ENCODE peak calls at places on chromosomes 12 and 14, in ten cellular contexts. V, C, Y, H, L, D, M, U, F and K are unnamed samples.

GRCh38 chr12:106249411-106250135 is 1.8 kb upstream of the CKAP4 start:
- DNase-seq in D (no peak), Y (no peak), U (no peak), L (no peak), C (no peak), V (no peak), M (peak), F (no peak), H (no peak), K (peak)

GRCh38 chr12:6962285-6963015 is 8.0 kb downstream of the PHB2 start:
- DNase-seq in Y (no peak), U (peak), M (no peak), F (no peak), V (no peak), H (no peak), D (no peak), L (no peak), C (no peak), K (no peak)

GRCh38 chr12:19198272-19198671 is 68.7 kb downstream of the PLEKHA5 start:
- DNase-seq in U (no peak), L (peak), C (no peak), F (peak), Y (no peak), V (no peak), M (no peak), H (no peak), D (no peak), K (no peak)

GRCh38 chr14:60958146-60958545 is 22.7 kb downstream of the TRMT5 start:
- DNase-seq in M (no peak), Y (no peak), D (no peak), V (no peak), C (no peak), F (peak), U (no peak), L (no peak), H (no peak), K (no peak)

GRCh38 chr12:108129017-108129812 is at the start of gene WSCD2:
- DNase-seq in D (no peak), F (peak), L (no peak), V (peak), M (peak), U (peak), H (no peak), C (peak), Y (peak), K (no peak)

GRCh38 chr12:97943359-97943758 is 480.8 kb downstream of the RMST start:
- DNase-seq in V (no peak), F (no peak), Y (no peak), L (no peak), M (no peak), D (no peak), H (no peak), U (no peak), C (no peak), K (no peak)

GRCh38 chr12:107404981-107405380 is 280.6 kb upstream of the PWP1 start:
- DNase-seq in H (no peak), C (peak), M (no peak), Y (no peak), L (peak), V (peak), F (peak), D (no peak), U (peak), K (peak)

GRCh38 chr12:110010853-110011835 is 11.9 kb downstream of the ANKRD13A start:
- DNase-seq in D (no peak), Y (no peak), U (no peak), M (no peak), L (no peak), H (no peak), F (no peak), C (no peak), V (no peak), K (peak)

GRCh38 chr12:94123127-94123526 is 25.2 kb upstream of the PLXNC1 start:
- DNase-seq in L (no peak), U (no peak), C (no peak), H (no peak), M (no peak), D (no peak), V (peak), F (no peak), Y (no peak), K (no peak)

GRCh38 chr12:106976013-106976658 is 10.8 kb downstream of the MTERF2 start:
- DNase-seq in L (peak), D (no peak), F (peak), M (no peak), H (no peak), Y (no peak), V (no peak), U (no peak), C (no peak), K (no peak)

GRCh38 chr12:109910969-109911348 is 10.9 kb downstream of the TCHP start:
- DNase-seq in V (peak), D (no peak), M (no peak), C (peak), Y (peak), U (no peak), L (peak), H (no peak), F (peak), K (no peak)

GRCh38 chr12:57476162-57476992 is 3.3 kb downstream of the ARHGAP9 start:
- DNase-seq in L (no peak), H (peak), Y (no peak), F (no peak), M (peak), V (peak), U (no peak), D (no peak), C (peak), K (peak)

GRCh38 chr12:65200007-65200665 is 30.8 kb downstream of the LEMD3 start:
- DNase-seq in M (no peak), Y (no peak), D (no peak), L (peak), F (peak), V (no peak), C (no peak), U (no peak), H (no peak), K (no peak)

GRCh38 chr12:98653866-98654493 is 8.9 kb downstream of the APAF1 start:
- DNase-seq in L (peak), F (peak), H (no peak), D (peak), M (no peak), Y (no peak), C (no peak), V (peak), U (peak), K (peak)

GRCh38 chr12:119182701-119183493 is 4.2 kb downstream of the HSPB8 start:
- DNase-seq in Y (no peak), F (peak), U (no peak), D (no peak), M (no peak), V (no peak), L (peak), C (no peak), H (no peak), K (no peak)

GRCh38 chr12:52837781-52838736 is 3.9 kb upstream of the KRT79 start:
- DNase-seq in D (no peak), L (peak), U (no peak), C (no peak), F (peak), H (no peak), M (no peak), Y (no peak), V (no peak), K (no peak)

GRCh38 chr12:39102474-39103209 is 197.3 kb upstream of the CPNE8 start:
- DNase-seq in C (no peak), F (no peak), H (no peak), V (no peak), Y (no peak), M (no peak), L (peak), U (no peak), D (no peak), K (no peak)

GRCh38 chr14:69637503-69638030 is 26.2 kb downstream of the SUSD6 start:
- DNase-seq in C (no peak), U (no peak), D (no peak), F (no peak), L (no peak), H (no peak), M (no peak), Y (peak), V (no peak), K (no peak)

GRCh38 chr12:203462-204260 is 10.3 kb downstream of the SLC6A12 start:
- DNase-seq in L (no peak), D (no peak), Y (peak), F (no peak), U (no peak), M (no peak), C (peak), H (no peak), V (no peak), K (no peak)

GRCh38 chr12:1130571-1130970 is 139.5 kb downstream of the ERC1 start:
- DNase-seq in V (no peak), F (no peak), L (no peak), M (no peak), Y (no peak), D (no peak), H (no peak), U (no peak), C (no peak), K (no peak)

GRCh38 chr14:96165493-96166474 is 38.9 kb upstream of the BDKRB2 start:
- DNase-seq in H (no peak), C (no peak), V (no peak), L (no peak), F (no peak), U (no peak), D (no peak), M (no peak), Y (no peak), K (no peak)

GRCh38 chr14:103427485-103428443 is 42.5 kb downstream of the MARK3 start:
- DNase-seq in D (no peak), U (no peak), Y (no peak), L (peak), F (peak), V (no peak), H (no peak), C (no peak), M (no peak), K (no peak)

GRCh38 chr12:96247567-96247962 is 53.4 kb downstream of the ELK3 start:
- DNase-seq in C (no peak), H (no peak), M (no peak), L (no peak), D (no peak), U (no peak), Y (no peak), F (no peak), V (no peak), K (no peak)

GRCh38 chr14:89418452-89418851 is 1.4 kb upstream of the FOXN3 start:
- DNase-seq in C (no peak), Y (no peak), L (no peak), U (no peak), D (no peak), V (no peak), H (no peak), F (no peak), M (no peak), K (no peak)

GRCh38 chr12:57215668-57216013 is 953 bp upstream of the NXPH4 start:
- DNase-seq in M (peak), Y (no peak), C (no peak), L (no peak), U (no peak), H (peak), D (no peak), F (peak), V (no peak), K (peak)

GRCh38 chr12:131383291-131383690 is 327.6 kb upstream of the SFSWAP start:
- DNase-seq in F (no peak), Y (no peak), C (no peak), V (no peak), L (no peak), M (no peak), D (no peak), H (no peak), U (no peak), K (no peak)

GRCh38 chr12:46675736-46676135 is 150.1 kb downstream of the SLC38A4 start:
- DNase-seq in U (peak), V (peak), H (no peak), M (no peak), F (peak), C (peak), D (no peak), Y (no peak), L (peak), K (peak)

GRCh38 chr14:51818748-51819386 is 41.5 kb upstream of the GNG2 start:
- DNase-seq in L (no peak), M (no peak), D (no peak), H (no peak), F (no peak), V (no peak), U (no peak), Y (no peak), C (no peak), K (no peak)

GRCh38 chr12:47942327-47943230 is 20.8 kb upstream of the TMEM106C start:
- DNase-seq in D (no peak), F (peak), Y (peak), L (no peak), C (peak), V (no peak), U (no peak), H (peak), M (no peak), K (peak)

GRCh38 chr14:77284066-77284855 is 13.3 kb upstream of the NGB start:
- DNase-seq in U (no peak), Y (peak), C (no peak), D (no peak), M (no peak), H (no peak), L (no peak), F (no peak), V (no peak), K (no peak)

GRCh38 chr12:30098677-30099076 is 314.9 kb upstream of the TMTC1 start:
- DNase-seq in V (no peak), Y (no peak), M (no peak), C (no peak), L (no peak), F (no peak), H (no peak), U (no peak), D (no peak), K (no peak)